ENCODE peak calls at places on chromosome 7, in five cellular contexts. Q is left cardiac atrium, P is NCI-H510A, L is endodermal cell, A is RKO. R is an unnamed sample.

GRCh38 chr7:125573131-125573530 is 643.5 kb upstream of the POT1 start:
- DNase-seq in Q (no peak), P (no peak), L (no peak), A (no peak), R (no peak)

GRCh38 chr7:114392686-114393085 is 21.9 kb upstream of the FOXP2 start:
- DNase-seq in Q (no peak), P (no peak), L (no peak), A (no peak), R (no peak)

GRCh38 chr7:121069346-121070100 is 81.0 kb downstream of the CPED1 start:
- DNase-seq in Q (no peak), P (no peak), L (no peak), A (no peak), R (no peak)

GRCh38 chr7:87048839-87049238 is 10.6 kb downstream of the ELAPOR2 start:
- DNase-seq in Q (no peak), P (no peak), L (no peak), A (no peak), R (no peak)

GRCh38 chr7:148337566-148337965 is 253.0 kb upstream of the C7orf33 start:
- DNase-seq in Q (no peak), P (no peak), L (no peak), A (no peak), R (no peak)

GRCh38 chr7:50954245-50954644 is 171.5 kb upstream of the GRB10 start:
- DNase-seq in Q (no peak), P (no peak), L (no peak), A (no peak), R (no peak)

GRCh38 chr7:157622000-157622399 is 285.2 kb downstream of the DNAJB6 start:
- DNase-seq in Q (no peak), P (no peak), L (no peak), A (no peak), R (no peak)

GRCh38 chr7:120825152-120825551 is 32.8 kb downstream of the TSPAN12 start:
- DNase-seq in Q (no peak), P (no peak), L (no peak), A (no peak), R (no peak)

GRCh38 chr7:155811560-155811894 is 736 bp downstream of the SHH start:
- DNase-seq in Q (no peak), P (no peak), L (peak), A (no peak), R (no peak)

GRCh38 chr7:84847790-84848189 is 339.1 kb downstream of the SEMA3D start:
- DNase-seq in Q (no peak), P (no peak), L (no peak), A (no peak), R (no peak)

GRCh38 chr7:99081209-99081608 is 62.7 kb downstream of the SMURF1 start:
- DNase-seq in Q (no peak), P (no peak), L (no peak), A (no peak), R (no peak)

GRCh38 chr7:159136013-159136412 is 8.7 kb downstream of the VIPR2 start:
- DNase-seq in Q (no peak), P (no peak), L (peak), A (no peak), R (no peak)

GRCh38 chr7:79182283-79182682 is 271.2 kb downstream of the MAGI2 start:
- DNase-seq in Q (no peak), P (no peak), L (no peak), A (no peak), R (no peak)

GRCh38 chr7:135713836-135714470 is 14.0 kb downstream of the SLC13A4 start:
- DNase-seq in Q (no peak), P (no peak), L (no peak), A (no peak), R (no peak)

GRCh38 chr7:110326966-110327365 is 764.0 kb upstream of the LRRN3 start:
- DNase-seq in Q (no peak), P (no peak), L (no peak), A (no peak), R (no peak)

GRCh38 chr7:129553861-129554530 is 51.7 kb downstream of the SMKR1 start:
- DNase-seq in Q (no peak), P (peak), L (no peak), A (peak), R (peak)

GRCh38 chr7:140242057-140243031 is 65.6 kb upstream of the KDM7A start:
- DNase-seq in Q (no peak), P (no peak), L (peak), A (no peak), R (no peak)

GRCh38 chr7:47351233-47352154 is 230.4 kb downstream of the TNS3 start:
- DNase-seq in Q (no peak), P (no peak), L (peak), A (no peak), R (no peak)

GRCh38 chr7:44284216-44284615 is 41.2 kb downstream of the CAMK2B start:
- DNase-seq in Q (peak), P (no peak), L (peak), A (no peak), R (no peak)

GRCh38 chr7:44196450-44196872 is 4.3 kb upstream of the YKT6 start:
- DNase-seq in Q (no peak), P (no peak), L (peak), A (peak), R (peak)

GRCh38 chr7:29989257-29989995 is at the start of gene SCRN1:
- DNase-seq in Q (peak), P (peak), L (peak), A (no peak), R (no peak)

GRCh38 chr7:40097728-40098127 is 36.7 kb downstream of the MPLKIP start:
- DNase-seq in Q (no peak), P (no peak), L (no peak), A (no peak), R (no peak)

GRCh38 chr7:138064856-138065357 is 11.4 kb upstream of the AKR1D1 start:
- DNase-seq in Q (no peak), P (no peak), L (peak), A (no peak), R (no peak)

R was measured in foreskin melanocyte.